ENCODE peak calls at places on chromosome 1, in ten cellular contexts. Q is NCI-H2171; F is HS-5; H is caudate nucleus; Z is NCI-H524 treated with DMSO at 0.1 percent for 48 hours; U is stimulated activated CD4-positive, alpha-beta T cell treated with anti-CD3 and anti-CD28 coated beads, Interleukin-1b, Interleukin-23, amount 100 ng/mL, for 4 hours; R is HEK293T; K is heart right ventricle; T is activated CD4-positive, alpha-beta T cell treated with anti-CD3 and anti-CD28 coated beads, Interleukin-2, amount 10 ng/mL, durations not matched to agents 7 days and 5 days; A is pancreas. P is an unnamed sample.

GRCh38 chr1:182054698-182055326 is 6.7 kb downstream of the ZNF648 start:
- DNase-seq in Q (peak), F (no peak), H (no peak), Z (no peak), U (peak), R (peak), K (no peak), T (peak), A (no peak), P (no peak)

GRCh38 chr1:203096566-203096965 is 10.8 kb upstream of the MYOG start:
- DNase-seq in Q (peak), F (no peak), H (no peak), Z (peak), U (no peak), R (no peak), K (no peak), T (peak), A (no peak), P (no peak)

GRCh38 chr1:206672844-206673758 is 11.6 kb upstream of the MAPKAPK2 start:
- DNase-seq in Q (no peak), F (no peak), H (no peak), Z (no peak), U (no peak), R (no peak), K (no peak), T (no peak), A (no peak), P (no peak)

GRCh38 chr1:54362881-54363340 is 43.3 kb downstream of the SSBP3 start:
- DNase-seq in Q (no peak), F (no peak), H (no peak), Z (no peak), U (no peak), R (no peak), K (no peak), T (no peak), A (no peak), P (no peak)

GRCh38 chr1:213568929-213569815 is 418.6 kb upstream of the PROX1 start:
- DNase-seq in Q (no peak), F (no peak), H (no peak), Z (no peak), U (no peak), R (no peak), K (no peak), T (no peak), A (no peak), P (no peak)

GRCh38 chr1:101394041-101394440 is 157.2 kb downstream of the S1PR1 start:
- DNase-seq in Q (no peak), F (peak), H (no peak), Z (no peak), U (no peak), R (no peak), K (no peak), T (no peak), A (no peak), P (no peak)

GRCh38 chr1:114458208-114458777 is 52.7 kb downstream of the TRIM33 start:
- DNase-seq in Q (no peak), F (peak), H (no peak), Z (no peak), U (no peak), R (no peak), K (no peak), T (no peak), A (no peak), P (no peak)

GRCh38 chr1:112335351-112335750 is 60.7 kb upstream of the CTTNBP2NL start:
- DNase-seq in Q (no peak), F (no peak), H (peak), Z (no peak), U (no peak), R (no peak), K (no peak), T (no peak), A (no peak), P (no peak)

GRCh38 chr1:182198006-182198605 is 136.6 kb upstream of the ZNF648 start:
- DNase-seq in Q (no peak), F (no peak), H (no peak), Z (no peak), U (no peak), R (peak), K (no peak), T (peak), A (no peak), P (no peak)

GRCh38 chr1:187010571-187011309 is 182.0 kb downstream of the PLA2G4A start:
- DNase-seq in Q (no peak), F (no peak), H (no peak), Z (no peak), U (no peak), R (no peak), K (no peak), T (no peak), A (no peak), P (no peak)

GRCh38 chr1:93652335-93652949 is 29.2 kb downstream of the BCAR3 start:
- DNase-seq in Q (no peak), F (no peak), H (no peak), Z (no peak), U (no peak), R (no peak), K (no peak), T (no peak), A (no peak), P (no peak)

GRCh38 chr1:94061513-94062443 is 59.2 kb downstream of the ABCA4 start:
- DNase-seq in Q (no peak), F (no peak), H (peak), Z (no peak), U (no peak), R (peak), K (peak), T (peak), A (peak), P (peak)

GRCh38 chr1:92933459-92933858 is 27.8 kb downstream of the DIPK1A start:
- DNase-seq in Q (no peak), F (no peak), H (no peak), Z (no peak), U (no peak), R (no peak), K (no peak), T (no peak), A (no peak), P (no peak)

GRCh38 chr1:220710333-220710732 is 20.2 kb downstream of the C1orf115 start:
- DNase-seq in Q (no peak), F (no peak), H (no peak), Z (no peak), U (no peak), R (no peak), K (no peak), T (no peak), A (no peak), P (no peak)

GRCh38 chr1:64525116-64525686 is 55.3 kb downstream of the CACHD1 start:
- DNase-seq in Q (no peak), F (no peak), H (no peak), Z (no peak), U (no peak), R (no peak), K (no peak), T (no peak), A (no peak), P (no peak)

GRCh38 chr1:227958617-227959324 is 11.0 kb upstream of the WNT9A start:
- DNase-seq in Q (no peak), F (no peak), H (no peak), Z (no peak), U (no peak), R (no peak), K (no peak), T (no peak), A (peak), P (no peak)

GRCh38 chr1:36161656-36162531 is 5.9 kb downstream of the MAP7D1 start:
- DNase-seq in Q (no peak), F (no peak), H (peak), Z (no peak), U (no peak), R (no peak), K (no peak), T (peak), A (no peak), P (no peak)

P was measured in ovary.